ENCODE peak calls at places on chromosomes 1 and 21, in nine cellular contexts. E, T, Y, Z, F, J, R, C and B are unnamed samples.

GRCh38 chr1:174550296-174550695 is 102.5 kb downstream of the GPR52 start:
- DNase-seq in J (no peak), Z (peak), F (no peak), T (no peak), C (no peak), Y (no peak), R (no peak), E (no peak), B (no peak)

GRCh38 chr1:193558491-193559028 is 372.1 kb upstream of the B3GALT2 start:
- DNase-seq in Z (peak), E (no peak), F (peak), R (peak), Y (no peak), T (no peak), C (peak), J (no peak), B (no peak)

GRCh38 chr1:241706967-241707366 is 54.9 kb downstream of the WDR64 start:
- DNase-seq in E (no peak), C (no peak), T (no peak), J (no peak), R (peak), F (no peak), Z (no peak), Y (no peak), B (no peak)

GRCh38 chr1:158952416-158952815 is 21.1 kb downstream of the PYHIN1 start:
- DNase-seq in F (no peak), E (no peak), J (no peak), T (no peak), Z (no peak), C (no peak), R (no peak), Y (no peak), B (no peak)

GRCh38 chr21:29117372-29117955 is 13.0 kb upstream of the MAP3K7CL start:
- DNase-seq in Z (no peak), Y (no peak), T (no peak), R (no peak), J (no peak), C (no peak), E (no peak), F (no peak), B (no peak)

GRCh38 chr1:217063065-217063908 is 340.1 kb upstream of the ESRRG start:
- DNase-seq in Y (no peak), R (no peak), E (no peak), C (no peak), F (no peak), T (no peak), Z (no peak), J (no peak), B (no peak)

GRCh38 chr1:29256979-29257804 is 20.9 kb downstream of the PTPRU start:
- DNase-seq in Y (no peak), T (no peak), E (peak), F (no peak), R (peak), Z (no peak), J (no peak), C (peak), B (no peak)

GRCh38 chr1:9900142-9901043 is 9.7 kb downstream of the CTNNBIP1 start:
- DNase-seq in R (peak), F (peak), C (no peak), Z (no peak), Y (no peak), E (no peak), J (peak), T (peak), B (no peak)

GRCh38 chr21:32956257-32956656 is 69.5 kb upstream of the OLIG2 start:
- DNase-seq in Y (no peak), F (no peak), C (no peak), R (no peak), J (no peak), Z (no peak), T (no peak), E (no peak), B (no peak)

GRCh38 chr1:51192213-51192843 is 43.7 kb upstream of the RNF11 start:
- DNase-seq in C (peak), R (peak), Z (peak), E (peak), J (peak), Y (peak), T (no peak), F (peak), B (peak)

GRCh38 chr1:231937013-231937754 is 310.6 kb downstream of the DISC1 start:
- DNase-seq in C (no peak), T (peak), Z (no peak), R (peak), Y (peak), J (no peak), F (no peak), E (no peak), B (peak)

GRCh38 chr1:204323887-204324286 is 35.8 kb downstream of the PLEKHA6 start:
- DNase-seq in J (no peak), F (no peak), E (no peak), R (no peak), Z (peak), Y (no peak), T (no peak), C (no peak), B (no peak)

GRCh38 chr1:20405893-20406604 is 80.0 kb downstream of the CAMK2N1 start:
- DNase-seq in F (no peak), Y (no peak), T (no peak), Z (peak), J (no peak), R (no peak), E (no peak), C (no peak), B (no peak)

GRCh38 chr1:37032660-37033354 is 1.5 kb downstream of the GRIK3 start:
- DNase-seq in F (no peak), E (no peak), J (no peak), R (no peak), C (no peak), T (no peak), Y (no peak), Z (no peak), B (no peak)

GRCh38 chr1:6069573-6069972 is 23.9 kb downstream of the KCNAB2 start:
- DNase-seq in R (no peak), F (no peak), Z (no peak), Y (no peak), C (no peak), J (no peak), T (no peak), E (no peak), B (no peak)

GRCh38 chr1:61808968-61809367 is 66.7 kb downstream of the PATJ start:
- DNase-seq in Z (peak), Y (no peak), T (no peak), J (no peak), F (no peak), R (no peak), E (no peak), C (no peak), B (no peak)

GRCh38 chr1:201028473-201028889 is 5.0 kb upstream of the KIF21B start:
- DNase-seq in J (no peak), R (no peak), Y (no peak), E (no peak), T (no peak), C (peak), F (peak), Z (no peak), B (no peak)

GRCh38 chr1:162417650-162418049 is 5.7 kb upstream of the SH2D1B start:
- DNase-seq in R (no peak), C (no peak), T (no peak), E (no peak), J (no peak), Y (peak), Z (no peak), F (no peak), B (no peak)

GRCh38 chr1:92961896-92962752 is 862 bp upstream of the DIPK1A start:
- DNase-seq in Y (peak), Z (peak), F (peak), T (no peak), E (no peak), C (peak), R (peak), J (peak), B (peak)

GRCh38 chr1:29425656-29426055 is 189.3 kb downstream of the PTPRU start:
- DNase-seq in Y (peak), C (no peak), Z (no peak), T (no peak), J (no peak), E (no peak), F (no peak), R (no peak), B (no peak)

GRCh38 chr1:214310777-214311690 is 30.1 kb downstream of the SMYD2 start:
- DNase-seq in J (no peak), R (no peak), F (no peak), Y (no peak), E (no peak), C (no peak), T (no peak), Z (no peak), B (no peak)

GRCh38 chr21:45227735-45228134 is 60.0 kb downstream of the POFUT2 start:
- DNase-seq in C (no peak), E (no peak), T (no peak), R (no peak), Z (no peak), J (no peak), F (no peak), Y (no peak), B (no peak)

GRCh38 chr1:67103548-67103947 is 31.2 kb downstream of the C1orf141 start:
- DNase-seq in F (no peak), Y (no peak), C (no peak), T (no peak), Z (no peak), R (no peak), J (no peak), E (no peak), B (no peak)

GRCh38 chr21:21002137-21002536 is 3.9 kb downstream of the NCAM2 start:
- DNase-seq in F (no peak), T (no peak), E (no peak), R (no peak), C (no peak), J (no peak), Y (no peak), Z (no peak), B (no peak)

GRCh38 chr1:166032901-166033371 is 133.9 kb downstream of the FAM78B start:
- DNase-seq in T (no peak), J (peak), C (peak), R (peak), Z (no peak), E (no peak), F (peak), Y (no peak), B (no peak)

GRCh38 chr1:73824065-73824464 is 373.9 kb downstream of the LRRIQ3 start:
- DNase-seq in J (no peak), F (no peak), Y (no peak), T (no peak), C (no peak), Z (no peak), R (no peak), E (no peak), B (no peak)

GRCh38 chr1:180232521-180233043 is 2.5 kb downstream of the LHX4 start:
- DNase-seq in Y (no peak), E (no peak), Z (no peak), C (no peak), R (no peak), F (no peak), J (no peak), T (no peak), B (no peak)

GRCh38 chr1:167819849-167820683 is 93.9 kb downstream of the ADCY10 start:
- DNase-seq in F (peak), C (peak), R (peak), T (peak), J (peak), E (peak), Y (peak), Z (peak), B (peak)
- TF ChIP-seq POLR2A in F (peak), C (peak), R (peak), T (peak), J (no peak), E (peak), Y (peak), Z (peak), B (no peak)

GRCh38 chr1:149885364-149886111 is 13.8 kb upstream of the BOLA1 start:
- DNase-seq in Y (peak), C (peak), F (peak), T (peak), E (peak), R (peak), Z (peak), J (peak), B (peak)
- TF ChIP-seq POLR2A in Y (peak), C (peak), F (peak), T (peak), E (peak), R (peak), Z (peak), J (peak), B (peak)

GRCh38 chr1:33015216-33015615 is 21.5 kb downstream of the AK2 start:
- DNase-seq in Z (no peak), F (peak), J (no peak), E (no peak), R (no peak), C (no peak), T (no peak), Y (no peak), B (no peak)
- TF ChIP-seq POLR2A in Z (no peak), F (no peak), J (no peak), E (no peak), R (no peak), C (no peak), T (no peak), Y (peak), B (no peak)

GRCh38 chr1:229192851-229193250 is 78.1 kb upstream of the RAB4A start:
- DNase-seq in T (no peak), C (no peak), R (no peak), J (no peak), Y (no peak), F (no peak), Z (no peak), E (no peak), B (no peak)

GRCh38 chr1:229186373-229187056 is 84.4 kb upstream of the RAB4A start:
- DNase-seq in F (no peak), T (no peak), C (no peak), Z (no peak), J (no peak), R (no peak), Y (no peak), E (no peak), B (no peak)

GRCh38 chr1:229191066-229191674 is 79.7 kb upstream of the RAB4A start:
- DNase-seq in T (no peak), J (no peak), Y (no peak), E (no peak), C (no peak), Z (peak), R (no peak), F (no peak), B (no peak)

GRCh38 chr1:229192031-229192430 is 78.9 kb upstream of the RAB4A start:
- DNase-seq in J (no peak), C (no peak), E (no peak), R (no peak), T (no peak), Z (peak), Y (no peak), F (no peak), B (no peak)

GRCh38 chr1:229190057-229190590 is 80.8 kb upstream of the RAB4A start:
- DNase-seq in Y (no peak), R (no peak), F (no peak), J (no peak), C (no peak), T (no peak), E (no peak), Z (no peak), B (no peak)
- TF ChIP-seq POLR2A in Y (no peak), R (no peak), F (no peak), J (no peak), C (no peak), T (no peak), E (no peak), Z (no peak), B (no peak)

GRCh38 chr1:187626056-187626455 is 797.3 kb downstream of the PLA2G4A start:
- DNase-seq in Z (peak), F (no peak), Y (no peak), E (no peak), T (no peak), J (no peak), R (no peak), C (no peak), B (no peak)

GRCh38 chr1:187617776-187618175 is 789.0 kb downstream of the PLA2G4A start:
- DNase-seq in J (no peak), R (no peak), E (no peak), C (no peak), F (no peak), Y (no peak), Z (no peak), T (no peak), B (no peak)

GRCh38 chr1:187624812-187625542 is 796.2 kb downstream of the PLA2G4A start:
- DNase-seq in T (no peak), E (no peak), F (no peak), Z (peak), C (no peak), J (no peak), R (no peak), Y (no peak), B (no peak)

GRCh38 chr1:187621961-187622360 is 793.2 kb downstream of the PLA2G4A start:
- DNase-seq in J (no peak), E (no peak), Z (peak), C (no peak), R (no peak), F (no peak), Y (no peak), T (no peak), B (no peak)

GRCh38 chr1:187622545-187622944 is 793.8 kb downstream of the PLA2G4A start:
- DNase-seq in E (no peak), Z (no peak), Y (no peak), T (no peak), C (no peak), R (no peak), F (no peak), J (no peak), B (no peak)
- TF ChIP-seq POLR2A in E (no peak), Z (no peak), Y (no peak), T (no peak), C (no peak), R (no peak), F (no peak), J (no peak), B (no peak)

DNA sequence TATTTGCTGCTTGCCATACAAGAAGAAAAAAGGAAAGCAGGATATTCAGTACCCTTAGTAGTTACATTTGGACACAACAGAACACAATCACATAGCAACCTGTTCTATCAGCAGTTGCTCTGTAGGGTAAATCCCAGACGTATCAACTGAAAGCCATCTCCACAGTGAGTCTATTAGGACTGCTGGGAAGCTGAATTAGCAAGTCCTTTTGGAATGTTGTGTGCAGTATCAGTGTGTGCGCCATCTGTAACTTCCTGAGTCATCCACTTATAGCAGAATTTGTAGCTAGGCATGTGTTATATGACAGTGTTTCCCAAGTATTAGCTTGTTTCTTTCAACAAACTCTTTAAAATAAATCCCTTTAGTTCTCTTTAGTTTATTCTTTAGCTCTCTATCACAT is 21.3 kb downstream of the CCDC30 start:
- DNase-seq in Z (peak), Y (no peak), T (no peak), J (no peak), F (no peak), E (no peak), C (no peak), R (no peak), B (no peak)
- TF ChIP-seq POLR2A in Z (no peak), Y (no peak), T (no peak), J (no peak), F (no peak), E (no peak), C (no peak), R (no peak), B (no peak)

GRCh38 chr1:27365372-27366112 is 1.2 kb downstream of the MAP3K6 start:
- DNase-seq in F (peak), C (peak), T (peak), Y (peak), J (peak), E (peak), Z (peak), R (peak), B (no peak)

GRCh38 chr1:27364696-27365371 is 1.9 kb downstream of the MAP3K6 start:
- DNase-seq in J (no peak), C (no peak), F (no peak), R (no peak), Z (no peak), E (peak), Y (no peak), T (no peak), B (no peak)

GRCh38 chr1:27366113-27366410 is 699 bp downstream of the MAP3K6 start:
- DNase-seq in Z (peak), F (peak), T (peak), Y (peak), J (peak), C (peak), R (peak), E (peak), B (no peak)

GRCh38 chr1:27361553-27361952 is 5.2 kb downstream of the MAP3K6 start:
- DNase-seq in J (no peak), F (no peak), E (no peak), Y (no peak), C (no peak), Z (no peak), T (no peak), R (no peak), B (no peak)

DNA sequence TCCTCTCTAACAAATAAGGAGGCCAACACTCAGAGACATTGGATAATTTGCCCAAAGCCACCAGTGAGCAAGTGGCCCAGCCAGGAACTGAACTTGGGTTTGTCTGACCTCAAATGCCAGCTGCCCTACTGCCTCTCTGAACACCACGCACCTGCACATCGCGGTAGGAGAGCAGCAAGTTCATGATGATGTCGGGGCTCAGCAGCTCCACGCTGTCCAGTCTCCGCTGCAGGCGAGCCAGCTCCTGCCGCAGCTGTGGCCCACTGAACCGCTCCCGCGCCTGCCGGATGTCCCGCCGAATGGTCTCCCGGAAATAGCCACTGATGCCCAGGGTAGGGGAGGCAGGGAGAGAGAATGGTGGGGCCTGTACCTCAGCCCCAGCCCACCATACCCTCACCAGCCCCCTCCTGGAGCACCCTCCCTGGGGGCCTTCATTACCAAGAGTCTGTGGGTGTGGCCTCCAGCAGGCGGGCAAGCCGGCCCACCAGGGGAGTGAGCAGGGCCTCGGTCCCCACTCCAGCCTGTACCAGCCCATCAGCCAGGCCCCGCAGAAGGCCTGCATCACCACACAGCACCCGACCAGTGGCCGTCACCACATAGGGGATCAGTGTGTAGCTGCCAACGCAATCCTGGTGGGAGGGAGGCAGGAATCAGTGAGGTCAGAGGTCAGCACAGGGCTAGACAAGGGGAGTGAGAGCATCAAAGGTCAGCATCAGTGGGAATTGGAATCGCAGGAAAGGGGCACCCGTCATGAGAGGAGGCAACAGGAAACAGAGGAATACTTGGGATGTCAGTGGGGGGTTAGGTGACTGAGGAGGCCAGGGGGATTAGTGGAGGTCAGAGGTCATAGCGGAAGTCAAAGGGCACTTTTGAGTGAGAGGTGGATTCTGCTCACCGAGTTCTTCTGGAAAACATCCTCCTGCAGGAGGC is 2.7 kb downstream of the MAP3K6 start:
- DNase-seq in Z (no peak), R (no peak), J (no peak), T (no peak), C (no peak), E (peak), F (no peak), Y (no peak), B (no peak)
- TF ChIP-seq POLR2A in Z (no peak), R (no peak), J (no peak), T (no peak), C (no peak), E (no peak), F (no peak), Y (no peak), B (no peak)

GRCh38 chr1:26170472-26170821 is 739 bp downstream of the ZNF593 start:
- DNase-seq in C (no peak), F (no peak), R (peak), Z (no peak), E (no peak), J (no peak), Y (no peak), T (no peak), B (no peak)

GRCh38 chr1:26171084-26172072 is at the start of gene ZNF593OS:
- DNase-seq in T (no peak), Z (no peak), C (no peak), J (no peak), Y (no peak), F (no peak), E (no peak), R (no peak), B (no peak)

GRCh38 chr1:26169201-26169600 is 438 bp upstream of the C1orf232 start:
- DNase-seq in R (no peak), C (no peak), F (no peak), Y (no peak), J (no peak), T (no peak), E (no peak), Z (no peak), B (no peak)

GRCh38 chr1:26168410-26169167 is at the start of gene C1orf232:
- DNase-seq in Z (no peak), R (peak), E (peak), F (no peak), Y (no peak), C (no peak), J (no peak), T (no peak), B (no peak)

GRCh38 chr1:26169669-26170471 is at the start of gene ZNF593:
- DNase-seq in Y (peak), F (peak), C (peak), R (peak), Z (peak), E (peak), J (peak), T (peak), B (peak)
- TF ChIP-seq POLR2A in Y (peak), F (peak), C (peak), R (peak), Z (peak), E (peak), J (no peak), T (peak), B (peak)